ENCODE peak calls at places on chromosomes 13 and 19, in nine cellular contexts. One of them, this sample, is unnamed.
A peak's percentile ranks its signal among the peaks of the same experiment; 100 is the strongest.

GRCh38 chr13:108408670-108409069 is 139.2 kb downstream of the TNFSF13B start:
- DNase-seq in cardiac fibroblast: no peak
- DNase-seq in transverse colon: no peak
- DNase-seq in DND-41: no peak
- DNase-seq in A549: no peak
- DNase-seq in BE2C: no peak
- DNase-seq in BJ: no peak
- DNase-seq in cardiac muscle cell: no peak
- DNase-seq in AG09309: no peak
- DNase-seq in this sample: no peak

GRCh38 chr19:36182612-36183454 is 30.6 kb upstream of the COX7A1 start:
- DNase-seq in cardiac fibroblast: peak; percentile 5
- DNase-seq in transverse colon: no peak
- DNase-seq in DND-41: no peak
- DNase-seq in A549: no peak
- DNase-seq in BE2C: no peak
- DNase-seq in BJ: no peak
- DNase-seq in cardiac muscle cell: peak; percentile 3
- DNase-seq in AG09309: no peak
- DNase-seq in this sample: peak; percentile 53

GRCh38 chr13:73215807-73216206 is 157.0 kb downstream of the KLF5 start:
- DNase-seq in cardiac fibroblast: no peak
- DNase-seq in transverse colon: peak; percentile 26
- DNase-seq in DND-41: no peak
- DNase-seq in A549: no peak
- DNase-seq in BE2C: no peak
- DNase-seq in BJ: peak; percentile 63
- DNase-seq in cardiac muscle cell: no peak
- DNase-seq in AG09309: peak; percentile 84
- DNase-seq in this sample: no peak

GRCh38 chr19:47520839-47521238 is 6.0 kb upstream of the NAPA start:
- DNase-seq in cardiac fibroblast: no peak
- DNase-seq in transverse colon: no peak
- DNase-seq in DND-41: no peak
- DNase-seq in A549: no peak
- DNase-seq in BE2C: no peak
- DNase-seq in BJ: no peak
- DNase-seq in cardiac muscle cell: no peak
- DNase-seq in AG09309: no peak
- DNase-seq in this sample: no peak

GRCh38 chr13:37681295-37682032 is 82.9 kb upstream of the POSTN start:
- DNase-seq in cardiac fibroblast: peak; percentile 90
- DNase-seq in transverse colon: no peak
- DNase-seq in DND-41: no peak
- DNase-seq in A549: no peak
- DNase-seq in BE2C: no peak
- DNase-seq in BJ: peak; percentile 79
- DNase-seq in cardiac muscle cell: no peak
- DNase-seq in AG09309: peak; percentile 76
- DNase-seq in this sample: peak; percentile 78

GRCh38 chr13:111401755-111402154 is 81.3 kb downstream of the TEX29 start:
- DNase-seq in cardiac fibroblast: no peak
- DNase-seq in transverse colon: no peak
- DNase-seq in DND-41: no peak
- DNase-seq in A549: no peak
- DNase-seq in BE2C: no peak
- DNase-seq in BJ: no peak
- DNase-seq in cardiac muscle cell: no peak
- DNase-seq in AG09309: no peak
- DNase-seq in this sample: no peak

GRCh38 chr13:110610955-110611595 is 4.3 kb upstream of the NAXD start:
- DNase-seq in cardiac fibroblast: no peak
- DNase-seq in transverse colon: no peak
- DNase-seq in DND-41: no peak
- DNase-seq in A549: no peak
- DNase-seq in BE2C: no peak
- DNase-seq in BJ: no peak
- DNase-seq in cardiac muscle cell: no peak
- DNase-seq in AG09309: peak; percentile 48
- DNase-seq in this sample: no peak

GRCh38 chr13:25992076-25992475 is 59.7 kb downstream of the SHISA2 start:
- DNase-seq in cardiac fibroblast: no peak
- DNase-seq in transverse colon: no peak
- DNase-seq in DND-41: no peak
- DNase-seq in A549: no peak
- DNase-seq in BE2C: no peak
- DNase-seq in BJ: no peak
- DNase-seq in cardiac muscle cell: no peak
- DNase-seq in AG09309: no peak
- DNase-seq in this sample: no peak

GRCh38 chr13:114058051-114058867 is 74.2 kb downstream of the RASA3 start:
- DNase-seq in cardiac fibroblast: no peak
- DNase-seq in transverse colon: no peak
- DNase-seq in DND-41: no peak
- DNase-seq in A549: no peak
- DNase-seq in BE2C: no peak
- DNase-seq in BJ: no peak
- DNase-seq in cardiac muscle cell: no peak
- DNase-seq in AG09309: no peak
- DNase-seq in this sample: no peak

GRCh38 chr13:50519866-50520265 is 323.6 kb downstream of the DLEU7 start:
- DNase-seq in cardiac fibroblast: peak; percentile 36
- DNase-seq in transverse colon: no peak
- DNase-seq in DND-41: no peak
- DNase-seq in A549: no peak
- DNase-seq in BE2C: no peak
- DNase-seq in BJ: no peak
- DNase-seq in cardiac muscle cell: no peak
- DNase-seq in AG09309: no peak
- DNase-seq in this sample: no peak

GRCh38 chr19:34500656-34501120 is 19.1 kb downstream of the WTIP start:
- DNase-seq in cardiac fibroblast: no peak
- DNase-seq in transverse colon: no peak
- DNase-seq in DND-41: no peak
- DNase-seq in A549: no peak
- DNase-seq in BE2C: no peak
- DNase-seq in BJ: no peak
- DNase-seq in cardiac muscle cell: no peak
- DNase-seq in AG09309: no peak
- DNase-seq in this sample: no peak

DNA sequence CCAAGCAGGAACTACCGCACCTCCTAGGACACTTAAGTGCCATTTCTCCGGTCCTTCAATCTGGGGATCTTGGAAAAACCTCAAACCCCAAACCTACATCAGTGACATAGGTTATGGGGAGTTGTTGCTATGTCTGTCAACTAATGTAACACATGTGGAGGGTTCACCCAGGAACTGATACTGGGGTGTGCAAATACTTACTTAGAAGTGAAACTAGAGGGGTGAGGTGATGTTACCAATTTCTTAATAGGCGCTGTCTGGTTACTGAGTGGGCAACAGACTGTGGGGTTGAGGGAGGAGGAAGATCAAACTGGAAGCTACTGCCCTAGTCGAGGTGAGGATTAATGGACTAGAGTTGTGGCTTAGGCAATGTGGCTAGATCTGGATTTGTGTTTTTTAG is 1.9 kb downstream of the ZNF586 start:
- DNase-seq in cardiac fibroblast: no peak
- DNase-seq in transverse colon: no peak
- DNase-seq in DND-41: no peak
- DNase-seq in A549: no peak
- DNase-seq in BE2C: no peak
- DNase-seq in BJ: no peak
- DNase-seq in cardiac muscle cell: no peak
- DNase-seq in AG09309: no peak
- DNase-seq in this sample: no peak
- H3K4me3 ChIP-seq in cardiac fibroblast: no peak overlapping the region
- H3K4me3 ChIP-seq in transverse colon: no peak overlapping the region
- H3K4me3 ChIP-seq in DND-41: no peak overlapping the region
- H3K4me3 ChIP-seq in A549: no peak overlapping the region
- H3K4me3 ChIP-seq in BE2C: no peak overlapping the region
- H3K4me3 ChIP-seq in BJ: no peak overlapping the region
- H3K4me3 ChIP-seq in cardiac muscle cell: no peak overlapping the region
- H3K4me3 ChIP-seq in AG09309: no peak overlapping the region
- H3K4me3 ChIP-seq in this sample: no peak overlapping the region

GRCh38 chr13:82758056-82758455 is 1124.2 kb downstream of the SLITRK1 start:
- DNase-seq in cardiac fibroblast: peak; percentile 36
- DNase-seq in transverse colon: no peak
- DNase-seq in DND-41: no peak
- DNase-seq in A549: no peak
- DNase-seq in BE2C: peak; percentile 57
- DNase-seq in BJ: no peak
- DNase-seq in cardiac muscle cell: peak; percentile 13
- DNase-seq in AG09309: no peak
- DNase-seq in this sample: no peak
- TF ChIP-seq CTCF in cardiac fibroblast: peak; percentile 10
- TF ChIP-seq CTCF in transverse colon: no peak
- TF ChIP-seq CTCF in DND-41: peak; percentile 50
- TF ChIP-seq CTCF in A549: no peak
- TF ChIP-seq CTCF in BE2C: peak; percentile 78
- TF ChIP-seq CTCF in BJ: no peak
- TF ChIP-seq CTCF in cardiac muscle cell: peak; percentile 32
- TF ChIP-seq CTCF in AG09309: peak; percentile 35
- TF ChIP-seq CTCF in this sample: peak; percentile 21

DNA sequence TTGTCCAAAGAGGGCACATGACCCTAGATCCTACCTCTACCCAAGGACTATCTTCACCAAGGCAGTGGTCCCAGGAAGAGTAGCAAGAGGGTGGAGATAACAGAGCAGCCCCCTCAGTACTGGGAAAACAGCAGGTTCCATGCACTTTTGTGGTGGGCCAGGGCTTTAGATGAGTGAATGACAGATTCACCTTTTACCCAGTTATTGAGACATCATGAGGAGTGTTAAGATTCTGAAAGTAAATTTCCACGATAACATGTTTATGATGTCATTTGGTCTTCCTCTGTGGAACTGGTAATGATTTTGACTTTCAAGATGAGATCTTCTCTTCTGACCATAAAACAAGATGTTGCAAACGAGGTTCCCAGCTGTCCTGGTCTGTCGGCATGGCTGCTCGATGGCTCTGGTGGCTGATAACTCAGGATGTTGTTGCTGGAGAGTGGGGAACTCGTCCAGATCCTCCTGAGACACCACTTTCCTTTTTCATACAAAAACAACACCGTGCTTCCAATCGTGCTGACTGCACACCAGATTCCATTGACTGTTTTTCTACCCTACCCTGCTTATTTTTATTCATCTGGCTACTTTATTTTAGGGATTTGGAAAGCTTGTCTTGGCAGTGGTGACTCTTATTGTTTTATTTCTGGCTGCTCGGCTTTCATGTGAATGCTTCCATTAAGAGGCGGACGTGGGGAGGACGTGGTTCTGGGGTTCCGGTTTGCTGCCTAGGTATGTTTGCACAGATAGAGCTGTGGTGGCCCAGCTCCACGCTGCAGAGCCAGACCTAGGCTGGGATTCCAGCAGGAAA is 88.5 kb downstream of the LRCH1 start:
- DNase-seq in cardiac fibroblast: peak; percentile 42
- DNase-seq in transverse colon: no peak
- DNase-seq in DND-41: no peak
- DNase-seq in A549: no peak
- DNase-seq in BE2C: peak; percentile 50
- DNase-seq in BJ: no peak
- DNase-seq in cardiac muscle cell: no peak
- DNase-seq in AG09309: no peak
- DNase-seq in this sample: no peak
- H3K4me3 ChIP-seq in cardiac fibroblast: peak overlapping the region; percentile 36
- H3K4me3 ChIP-seq in transverse colon: no peak overlapping the region
- H3K4me3 ChIP-seq in DND-41: no peak overlapping the region
- H3K4me3 ChIP-seq in A549: no peak overlapping the region
- H3K4me3 ChIP-seq in BE2C: no peak overlapping the region
- H3K4me3 ChIP-seq in BJ: no peak overlapping the region
- H3K4me3 ChIP-seq in cardiac muscle cell: no peak overlapping the region
- H3K4me3 ChIP-seq in AG09309: peak overlapping the region; percentile 3
- H3K4me3 ChIP-seq in this sample: no peak overlapping the region

GRCh38 chr19:51338563-51339312 is 3.2 kb downstream of the VSIG10L start:
- DNase-seq in cardiac fibroblast: peak; percentile 79
- DNase-seq in transverse colon: peak; percentile 90
- DNase-seq in DND-41: peak; percentile 86
- DNase-seq in A549: peak; percentile 91
- DNase-seq in BE2C: peak; percentile 92
- DNase-seq in BJ: no peak
- DNase-seq in cardiac muscle cell: peak; percentile 91
- DNase-seq in AG09309: no peak
- DNase-seq in this sample: peak; percentile 31

GRCh38 chr19:51341066-51341465 is 873 bp downstream of the VSIG10L start:
- DNase-seq in cardiac fibroblast: no peak
- DNase-seq in transverse colon: no peak
- DNase-seq in DND-41: no peak
- DNase-seq in A549: no peak
- DNase-seq in BE2C: no peak
- DNase-seq in BJ: no peak
- DNase-seq in cardiac muscle cell: no peak
- DNase-seq in AG09309: no peak
- DNase-seq in this sample: no peak

GRCh38 chr19:51337861-51338562 is 3.9 kb downstream of the VSIG10L start:
- DNase-seq in cardiac fibroblast: no peak
- DNase-seq in transverse colon: no peak
- DNase-seq in DND-41: no peak
- DNase-seq in A549: no peak
- DNase-seq in BE2C: no peak
- DNase-seq in BJ: no peak
- DNase-seq in cardiac muscle cell: no peak
- DNase-seq in AG09309: no peak
- DNase-seq in this sample: no peak

GRCh38 chr19:51339313-51339686 is 2.6 kb downstream of the VSIG10L start:
- DNase-seq in cardiac fibroblast: no peak
- DNase-seq in transverse colon: no peak
- DNase-seq in DND-41: no peak
- DNase-seq in A549: peak; percentile 55
- DNase-seq in BE2C: no peak
- DNase-seq in BJ: no peak
- DNase-seq in cardiac muscle cell: no peak
- DNase-seq in AG09309: no peak
- DNase-seq in this sample: no peak

DNA sequence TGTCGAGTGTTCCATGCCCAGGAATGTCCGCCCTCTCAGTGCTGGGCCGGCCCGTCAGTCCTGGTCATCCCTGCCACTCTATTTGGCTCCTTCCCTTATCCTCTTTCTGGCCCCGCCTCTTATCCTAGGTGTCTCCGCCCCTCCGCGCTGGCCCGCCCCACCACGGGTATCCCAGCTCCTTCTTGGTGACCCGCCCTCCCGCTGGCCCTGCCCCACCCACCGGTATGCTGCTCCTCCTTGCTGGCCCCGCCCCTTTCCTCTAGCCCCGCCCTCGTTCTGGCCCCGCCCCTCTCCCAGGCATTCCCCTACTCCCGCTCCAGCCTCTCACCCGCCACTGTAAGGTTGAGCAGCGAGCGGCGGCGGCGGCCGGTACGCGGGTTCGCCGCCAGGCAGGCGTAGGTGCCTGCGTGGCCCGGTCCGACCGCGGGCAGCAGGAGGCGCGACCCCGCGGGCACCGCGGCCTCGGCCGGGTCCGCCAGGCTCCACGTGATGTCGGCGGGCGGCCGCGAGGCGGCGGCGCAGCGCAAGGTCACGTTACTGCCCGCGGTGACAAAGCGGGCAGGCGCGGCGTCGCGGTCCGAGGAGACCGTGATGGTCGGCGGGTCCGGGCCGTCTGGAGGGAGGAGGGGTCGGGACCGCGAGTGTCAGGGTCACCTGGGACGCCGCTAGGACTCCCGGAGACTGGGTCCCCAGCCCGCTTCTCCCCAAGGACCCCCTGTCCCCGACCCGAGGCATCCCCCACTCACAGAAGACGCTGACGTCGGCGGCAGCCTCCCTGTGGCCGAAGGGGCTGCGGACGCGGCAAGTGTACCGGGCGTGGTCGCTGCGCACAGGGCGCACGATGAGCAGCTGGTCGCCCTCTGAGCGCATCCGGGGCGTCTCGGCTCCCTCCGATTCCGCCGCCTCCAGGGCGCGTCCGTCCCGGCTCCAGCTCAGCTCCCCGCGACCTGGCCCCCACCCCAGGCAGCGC is 2.0 kb downstream of the VSIG10L start:
- DNase-seq in cardiac fibroblast: peak; percentile 99
- DNase-seq in transverse colon: peak; percentile 99
- DNase-seq in DND-41: peak; percentile 49
- DNase-seq in A549: peak; percentile 92
- DNase-seq in BE2C: peak; percentile 99
- DNase-seq in BJ: peak; percentile 78
- DNase-seq in cardiac muscle cell: peak; percentile 98
- DNase-seq in AG09309: peak; percentile 72
- DNase-seq in this sample: peak; percentile 76
- TF ChIP-seq CTCF in cardiac fibroblast: no peak
- TF ChIP-seq CTCF in transverse colon: peak; percentile 33
- TF ChIP-seq CTCF in DND-41: no peak
- TF ChIP-seq CTCF in A549: peak; percentile 47
- TF ChIP-seq CTCF in BE2C: no peak
- TF ChIP-seq CTCF in BJ: no peak
- TF ChIP-seq CTCF in cardiac muscle cell: no peak
- TF ChIP-seq CTCF in AG09309: no peak
- TF ChIP-seq CTCF in this sample: no peak